ENCODE peak calls at places on chromosomes 12 and 14, in six cellular contexts. One of them, this sample, is unnamed. For H3K4me1 and H3K27me3, the result is how much of the 10 kb centered on the place peaks cover.

GRCh38 chr14:55019968-55020554 is 6.8 kb downstream of the WDHD1 start:
- DNase-seq in suprapubic skin: no peak
- DNase-seq in left ventricle myocardium inferior: no peak
- DNase-seq in lung: no peak
- DNase-seq in heart right ventricle: no peak
- DNase-seq in gastrocnemius medialis: no peak
- DNase-seq in this sample: no peak

GRCh38 chr14:75289840-75290388 is 11.3 kb downstream of the FOS start:
- DNase-seq in suprapubic skin: peak
- DNase-seq in left ventricle myocardium inferior: no peak
- DNase-seq in lung: no peak
- DNase-seq in heart right ventricle: no peak
- DNase-seq in gastrocnemius medialis: no peak
- DNase-seq in this sample: peak

GRCh38 chr12:63843613-63844390 is 698 bp upstream of the SRGAP1 start:
- DNase-seq in suprapubic skin: peak
- DNase-seq in left ventricle myocardium inferior: peak
- DNase-seq in lung: peak
- DNase-seq in heart right ventricle: peak
- DNase-seq in gastrocnemius medialis: peak
- DNase-seq in this sample: peak

GRCh38 chr12:42904683-42905418 is 315.3 kb upstream of the PRICKLE1 start:
- DNase-seq in suprapubic skin: no peak
- DNase-seq in left ventricle myocardium inferior: no peak
- DNase-seq in lung: no peak
- DNase-seq in heart right ventricle: no peak
- DNase-seq in gastrocnemius medialis: no peak
- DNase-seq in this sample: no peak

GRCh38 chr12:102797513-102797912 is 119.5 kb downstream of the PAH start:
- DNase-seq in suprapubic skin: no peak
- DNase-seq in left ventricle myocardium inferior: no peak
- DNase-seq in lung: no peak
- DNase-seq in heart right ventricle: no peak
- DNase-seq in gastrocnemius medialis: no peak
- DNase-seq in this sample: no peak

GRCh38 chr14:99704037-99704436 is 19.9 kb downstream of the CYP46A1 start:
- DNase-seq in suprapubic skin: no peak
- DNase-seq in left ventricle myocardium inferior: no peak
- DNase-seq in lung: no peak
- DNase-seq in heart right ventricle: no peak
- DNase-seq in gastrocnemius medialis: no peak
- DNase-seq in this sample: no peak

GRCh38 chr12:27531916-27532315 is 7.9 kb downstream of the PPFIBP1 start:
- DNase-seq in suprapubic skin: no peak
- DNase-seq in left ventricle myocardium inferior: no peak
- DNase-seq in lung: no peak
- DNase-seq in heart right ventricle: no peak
- DNase-seq in gastrocnemius medialis: no peak
- DNase-seq in this sample: no peak

GRCh38 chr12:30823140-30823669 is 68.5 kb upstream of the CAPRIN2 start:
- DNase-seq in suprapubic skin: peak
- DNase-seq in left ventricle myocardium inferior: peak
- DNase-seq in lung: peak
- DNase-seq in heart right ventricle: peak
- DNase-seq in gastrocnemius medialis: no peak
- DNase-seq in this sample: no peak

GRCh38 chr12:60112778-60113177 is 516.9 kb downstream of the SLC16A7 start:
- DNase-seq in suprapubic skin: no peak
- DNase-seq in left ventricle myocardium inferior: no peak
- DNase-seq in lung: no peak
- DNase-seq in heart right ventricle: no peak
- DNase-seq in gastrocnemius medialis: no peak
- DNase-seq in this sample: no peak

GRCh38 chr12:39138268-39138667 is 232.9 kb upstream of the CPNE8 start:
- DNase-seq in suprapubic skin: no peak
- DNase-seq in left ventricle myocardium inferior: no peak
- DNase-seq in lung: no peak
- DNase-seq in heart right ventricle: no peak
- DNase-seq in gastrocnemius medialis: no peak
- DNase-seq in this sample: no peak

GRCh38 chr14:69839661-69840060 is 39.6 kb upstream of the SMOC1 start:
- DNase-seq in suprapubic skin: no peak
- DNase-seq in left ventricle myocardium inferior: no peak
- DNase-seq in lung: no peak
- DNase-seq in heart right ventricle: no peak
- DNase-seq in gastrocnemius medialis: no peak
- DNase-seq in this sample: no peak

GRCh38 chr12:71857657-71858056 is 18.1 kb downstream of the TBC1D15 start:
- DNase-seq in suprapubic skin: no peak
- DNase-seq in left ventricle myocardium inferior: no peak
- DNase-seq in lung: no peak
- DNase-seq in heart right ventricle: no peak
- DNase-seq in gastrocnemius medialis: no peak
- DNase-seq in this sample: no peak

GRCh38 chr12:120258323-120258896 is 7.1 kb downstream of the PXN start:
- DNase-seq in suprapubic skin: no peak
- DNase-seq in left ventricle myocardium inferior: no peak
- DNase-seq in lung: no peak
- DNase-seq in heart right ventricle: no peak
- DNase-seq in gastrocnemius medialis: no peak
- DNase-seq in this sample: no peak
- H3K4me1 ChIP-seq in suprapubic skin: half or more
- H3K4me1 ChIP-seq in left ventricle myocardium inferior: half or more
- H3K4me1 ChIP-seq in lung: under half
- H3K4me1 ChIP-seq in heart right ventricle: half or more
- H3K4me1 ChIP-seq in gastrocnemius medialis: half or more
- H3K4me1 ChIP-seq in this sample: half or more

GRCh38 chr12:131753757-131754156 is 42.9 kb downstream of the SFSWAP start:
- DNase-seq in suprapubic skin: peak
- DNase-seq in left ventricle myocardium inferior: no peak
- DNase-seq in lung: no peak
- DNase-seq in heart right ventricle: no peak
- DNase-seq in gastrocnemius medialis: no peak
- DNase-seq in this sample: peak
- TF ChIP-seq CTCF in suprapubic skin: no peak
- TF ChIP-seq CTCF in left ventricle myocardium inferior: no peak
- TF ChIP-seq CTCF in lung: no peak
- TF ChIP-seq CTCF in heart right ventricle: no peak
- TF ChIP-seq CTCF in gastrocnemius medialis: no peak
- TF ChIP-seq CTCF in this sample: no peak

GRCh38 chr14:101561145-101561896 is at the start of gene DIO3:
- DNase-seq in suprapubic skin: no peak
- DNase-seq in left ventricle myocardium inferior: no peak
- DNase-seq in lung: no peak
- DNase-seq in heart right ventricle: no peak
- DNase-seq in gastrocnemius medialis: no peak
- DNase-seq in this sample: peak
- H3K27me3 ChIP-seq in suprapubic skin: half or more
- H3K27me3 ChIP-seq in left ventricle myocardium inferior: half or more
- H3K27me3 ChIP-seq in lung: under half
- H3K27me3 ChIP-seq in heart right ventricle: half or more
- H3K27me3 ChIP-seq in gastrocnemius medialis: half or more
- H3K27me3 ChIP-seq in this sample: under half

DNA sequence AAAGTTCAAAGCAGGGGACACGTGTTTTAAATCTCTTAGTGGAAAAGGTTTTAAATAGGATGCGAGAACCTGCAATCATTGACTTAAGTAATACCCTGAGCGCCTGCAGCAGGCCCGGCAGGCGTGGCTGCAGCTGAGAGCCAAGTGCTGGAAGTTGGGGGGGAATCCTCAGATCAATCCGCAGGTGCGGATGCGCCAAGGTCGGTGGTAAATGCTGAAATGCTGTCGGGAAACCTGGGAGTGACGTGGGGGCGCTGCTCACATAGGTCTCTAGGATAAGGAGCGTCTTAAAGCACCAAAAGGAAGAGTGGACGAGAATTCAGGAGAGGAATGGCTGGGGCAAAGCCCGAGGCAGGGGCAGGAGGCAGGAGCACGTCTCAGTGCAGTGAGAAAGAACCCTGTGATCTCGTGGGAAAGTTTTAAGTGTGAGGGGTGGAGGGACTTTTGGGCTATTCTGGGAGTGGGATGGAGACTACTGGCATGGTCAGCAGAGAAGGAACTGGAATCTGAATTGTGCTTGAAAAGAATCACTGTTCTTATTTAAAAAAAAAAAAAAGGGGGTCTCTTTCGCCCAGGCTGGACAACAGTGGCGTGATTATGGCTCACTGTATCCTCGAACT is 883 bp upstream of the CDCA4 start:
- DNase-seq in suprapubic skin: no peak
- DNase-seq in left ventricle myocardium inferior: no peak
- DNase-seq in lung: peak
- DNase-seq in heart right ventricle: no peak
- DNase-seq in gastrocnemius medialis: no peak
- DNase-seq in this sample: no peak
- H3K4me1 ChIP-seq in suprapubic skin: under half
- H3K4me1 ChIP-seq in left ventricle myocardium inferior: under half
- H3K4me1 ChIP-seq in lung: under half
- H3K4me1 ChIP-seq in heart right ventricle: under half
- H3K4me1 ChIP-seq in gastrocnemius medialis: under half
- H3K4me1 ChIP-seq in this sample: under half

GRCh38 chr14:89848165-89848564 is 106.4 kb downstream of the EFCAB11 start:
- DNase-seq in suprapubic skin: no peak
- DNase-seq in left ventricle myocardium inferior: no peak
- DNase-seq in lung: no peak
- DNase-seq in heart right ventricle: no peak
- DNase-seq in gastrocnemius medialis: no peak
- DNase-seq in this sample: no peak
- TF ChIP-seq CTCF in suprapubic skin: no peak
- TF ChIP-seq CTCF in left ventricle myocardium inferior: peak
- TF ChIP-seq CTCF in lung: no peak
- TF ChIP-seq CTCF in heart right ventricle: no peak
- TF ChIP-seq CTCF in gastrocnemius medialis: no peak
- TF ChIP-seq CTCF in this sample: peak

DNA sequence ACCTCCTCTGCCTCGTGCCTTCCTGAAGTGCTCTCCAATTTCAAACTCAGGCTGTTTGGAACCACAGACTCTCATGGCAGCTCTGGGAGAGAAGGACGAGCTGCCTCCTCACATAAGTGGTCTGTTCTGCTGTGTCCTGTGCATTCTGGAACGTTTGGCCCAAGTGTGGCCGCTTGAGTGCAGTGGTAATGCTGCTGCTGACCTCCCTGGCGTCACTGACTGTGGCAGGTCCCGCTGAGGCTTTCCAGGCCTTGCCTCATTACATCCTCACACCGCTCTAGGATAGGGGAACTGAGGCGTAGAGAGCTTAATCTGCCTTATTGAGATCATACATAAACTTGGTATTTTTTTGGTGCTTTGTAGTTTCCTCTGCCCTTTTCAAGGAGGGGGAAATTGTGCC is 14.2 kb downstream of the CCDC92 start:
- DNase-seq in suprapubic skin: no peak
- DNase-seq in left ventricle myocardium inferior: peak
- DNase-seq in lung: no peak
- DNase-seq in heart right ventricle: peak
- DNase-seq in gastrocnemius medialis: no peak
- DNase-seq in this sample: no peak
- H3K27me3 ChIP-seq in suprapubic skin: under half
- H3K27me3 ChIP-seq in left ventricle myocardium inferior: under half
- H3K27me3 ChIP-seq in lung: under half
- H3K27me3 ChIP-seq in heart right ventricle: under half
- H3K27me3 ChIP-seq in gastrocnemius medialis: under half
- H3K27me3 ChIP-seq in this sample: under half

GRCh38 chr12:120736404-120737331 is 11.0 kb downstream of the ACADS start:
- DNase-seq in suprapubic skin: no peak
- DNase-seq in left ventricle myocardium inferior: no peak
- DNase-seq in lung: no peak
- DNase-seq in heart right ventricle: no peak
- DNase-seq in gastrocnemius medialis: no peak
- DNase-seq in this sample: no peak

GRCh38 chr12:120737557-120738251 is 12.1 kb downstream of the ACADS start:
- DNase-seq in suprapubic skin: no peak
- DNase-seq in left ventricle myocardium inferior: no peak
- DNase-seq in lung: no peak
- DNase-seq in heart right ventricle: no peak
- DNase-seq in gastrocnemius medialis: no peak
- DNase-seq in this sample: no peak

GRCh38 chr12:120735181-120735580 is 9.6 kb downstream of the ACADS start:
- DNase-seq in suprapubic skin: no peak
- DNase-seq in left ventricle myocardium inferior: no peak
- DNase-seq in lung: no peak
- DNase-seq in heart right ventricle: no peak
- DNase-seq in gastrocnemius medialis: no peak
- DNase-seq in this sample: no peak

GRCh38 chr12:120733574-120733973 is 7.9 kb downstream of the ACADS start:
- DNase-seq in suprapubic skin: no peak
- DNase-seq in left ventricle myocardium inferior: no peak
- DNase-seq in lung: no peak
- DNase-seq in heart right ventricle: no peak
- DNase-seq in gastrocnemius medialis: no peak
- DNase-seq in this sample: no peak

GRCh38 chr12:120734210-120734609 is 8.6 kb downstream of the ACADS start:
- DNase-seq in suprapubic skin: no peak
- DNase-seq in left ventricle myocardium inferior: no peak
- DNase-seq in lung: no peak
- DNase-seq in heart right ventricle: no peak
- DNase-seq in gastrocnemius medialis: no peak
- DNase-seq in this sample: no peak
- H3K4me1 ChIP-seq in suprapubic skin: under half
- H3K4me1 ChIP-seq in left ventricle myocardium inferior: under half
- H3K4me1 ChIP-seq in lung: under half
- H3K4me1 ChIP-seq in heart right ventricle: under half
- H3K4me1 ChIP-seq in gastrocnemius medialis: under half
- H3K4me1 ChIP-seq in this sample: under half

DNA sequence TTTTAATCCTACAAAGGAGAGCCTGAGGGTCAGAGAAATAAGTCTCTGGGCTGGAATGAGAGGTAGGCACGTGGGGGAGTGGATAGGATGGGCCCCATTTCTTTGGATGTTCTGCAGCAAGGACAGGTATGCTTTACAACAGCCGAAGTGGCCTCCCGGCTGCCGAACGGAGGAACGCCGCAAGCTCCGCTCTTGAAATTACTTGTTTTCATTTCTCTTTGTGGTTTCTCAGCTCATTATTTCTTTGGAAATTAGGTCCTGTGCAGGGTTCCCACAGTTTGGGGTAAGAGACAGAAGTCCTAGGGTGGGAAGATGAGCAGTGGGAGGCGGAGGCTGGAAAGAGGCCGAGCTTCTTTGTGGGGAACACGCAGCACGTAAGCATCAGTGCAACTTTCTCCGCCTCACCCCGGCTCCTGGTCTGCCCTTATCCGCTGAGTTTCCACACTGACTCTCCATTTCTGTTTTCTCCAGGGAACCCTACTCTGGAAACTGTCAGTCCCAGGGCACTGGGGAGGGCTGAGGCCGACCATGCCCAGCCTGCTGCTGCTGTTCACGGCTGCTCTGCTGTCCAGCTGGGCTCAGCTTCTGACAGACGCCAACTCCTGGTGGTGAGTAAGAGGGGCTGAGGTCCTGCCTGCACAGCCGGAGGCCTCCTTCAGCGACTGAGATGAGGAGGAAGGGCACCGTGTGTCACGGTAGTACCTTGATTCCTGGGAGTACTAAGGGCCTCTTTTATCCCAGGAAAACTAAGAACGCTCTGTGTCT is 2.0 kb downstream of the WNT5B start:
- DNase-seq in suprapubic skin: no peak
- DNase-seq in left ventricle myocardium inferior: no peak
- DNase-seq in lung: no peak
- DNase-seq in heart right ventricle: no peak
- DNase-seq in gastrocnemius medialis: no peak
- DNase-seq in this sample: no peak
- TF ChIP-seq CTCF in suprapubic skin: no peak
- TF ChIP-seq CTCF in left ventricle myocardium inferior: no peak
- TF ChIP-seq CTCF in lung: no peak
- TF ChIP-seq CTCF in heart right ventricle: no peak
- TF ChIP-seq CTCF in gastrocnemius medialis: no peak
- TF ChIP-seq CTCF in this sample: no peak

This sample was measured in tibial artery.